ENCODE peak calls at places on chromosomes 16 and 17, in five cellular contexts. S, Q, K, F and E are unnamed samples.

GRCh38 chr16:9980981-9981380 is 201.2 kb downstream of the GRIN2A start:
- DNase-seq in S (no peak), F (no peak), Q (no peak), K (no peak), E (no peak)

GRCh38 chr16:77468831-77469230 is 34.0 kb upstream of the ADAMTS18 start:
- DNase-seq in F (no peak), S (no peak), Q (no peak), K (no peak), E (no peak)

GRCh38 chr17:39634384-39634871 is 2.5 kb upstream of the STARD3 start:
- DNase-seq in Q (no peak), K (peak; percentile 56), F (peak; percentile 74), S (no peak), E (no peak)

GRCh38 chr17:8105957-8106398 is 12.3 kb downstream of the ALOXE3 start:
- DNase-seq in S (no peak), K (no peak), F (no peak), Q (no peak), E (no peak)

GRCh38 chr17:39828443-39828842 is 35.7 kb downstream of the IKZF3 start:
- DNase-seq in S (no peak), K (no peak), Q (no peak), F (no peak), E (no peak)

GRCh38 chr17:75238684-75239191 is 22.7 kb downstream of the GGA3 start:
- DNase-seq in F (peak; percentile 80), K (peak; percentile 67), S (no peak), Q (peak; percentile 44), E (peak; percentile 85)

GRCh38 chr17:82823004-82823403 is 16.8 kb downstream of the ZNF750 start:
- DNase-seq in K (no peak), S (no peak), Q (no peak), F (no peak), E (peak; percentile 80)

GRCh38 chr17:19787733-19788357 is 39.7 kb upstream of the ALDH3A1 start:
- DNase-seq in Q (no peak), S (no peak), K (no peak), F (no peak), E (no peak)

GRCh38 chr17:4839965-4840892 is 7.1 kb downstream of the MINK1 start:
- DNase-seq in S (no peak), F (no peak), K (peak; percentile 68), Q (no peak), E (no peak)

GRCh38 chr16:85556456-85557082 is 56.6 kb upstream of the GSE1 start:
- DNase-seq in K (peak; percentile 63), Q (no peak), S (no peak), F (no peak), E (peak; percentile 67)

GRCh38 chr16:85560932-85561247 is 52.2 kb upstream of the GSE1 start:
- DNase-seq in F (no peak), S (no peak), Q (no peak), K (no peak), E (no peak)

GRCh38 chr16:85557083-85557975 is 55.8 kb upstream of the GSE1 start:
- DNase-seq in F (peak; percentile 59), K (peak; percentile 64), Q (no peak), S (no peak), E (no peak)

GRCh38 chr16:85555549-85556455 is 57.3 kb upstream of the GSE1 start:
- DNase-seq in S (no peak), F (peak; percentile 71), K (peak; percentile 89), Q (no peak), E (peak; percentile 71)

GRCh38 chr16:85557976-85558589 is 55.0 kb upstream of the GSE1 start:
- DNase-seq in K (peak; percentile 62), S (no peak), F (peak; percentile 57), Q (no peak), E (no peak)
- H2BK12ac ChIP-seq in K (no peak overlapping the region), S (peak overlapping the region; percentile 7), F (no peak overlapping the region), Q (no peak overlapping the region), E (no peak overlapping the region)

GRCh38 chr17:1109606-1110523 is 69.9 kb downstream of the ABR start:
- DNase-seq in S (no peak), Q (no peak), K (peak; percentile 56), F (peak; percentile 29), E (peak; percentile 75)
- H3K23ac ChIP-seq in S (no peak overlapping the region), Q (peak overlapping the region; percentile 50), K (no peak overlapping the region), F (no peak overlapping the region), E (no peak overlapping the region)

DNA sequence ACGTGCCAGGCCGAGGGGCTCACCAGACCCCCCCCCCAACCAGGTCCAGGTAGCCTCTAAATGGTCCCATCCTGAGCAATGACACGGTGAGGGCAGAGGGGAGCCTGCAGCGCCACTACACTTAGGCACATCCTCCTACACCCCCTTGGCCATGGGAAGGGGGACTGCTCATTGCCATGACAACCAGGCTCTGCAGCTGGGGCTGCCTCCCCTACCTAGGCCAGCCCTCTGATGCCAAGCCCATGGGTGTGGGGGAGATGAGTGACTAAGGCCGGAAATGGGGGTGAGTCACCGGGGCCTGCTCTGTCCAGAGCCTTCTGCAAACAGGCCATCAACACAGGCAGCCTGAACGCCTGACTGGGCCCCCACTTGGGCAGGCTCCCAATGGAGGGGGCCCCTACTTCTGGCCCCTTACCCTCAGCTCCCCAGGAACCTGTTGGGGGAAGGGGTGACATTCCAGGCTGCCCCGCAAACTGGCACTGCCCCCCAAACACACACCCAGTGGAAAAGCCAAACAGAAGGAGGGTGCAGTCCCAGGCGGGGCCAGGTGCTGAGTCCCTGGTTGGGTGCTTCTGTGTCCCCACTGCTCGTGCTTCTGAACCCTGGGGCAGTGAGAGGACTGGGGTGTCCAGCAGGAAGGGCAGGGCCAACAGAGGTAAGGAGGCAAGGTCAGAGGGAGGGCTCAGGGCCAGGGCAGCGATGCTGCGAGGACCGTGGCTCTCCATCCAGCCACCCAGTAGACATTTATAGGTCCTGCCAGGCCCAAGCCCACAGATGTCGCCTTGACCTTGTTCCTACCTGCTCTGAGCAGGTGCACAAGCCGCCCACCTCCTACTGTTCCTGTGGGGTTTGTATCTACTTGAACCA is 8.2 kb downstream of the PLCD3 start:
- DNase-seq in Q (no peak), K (peak; percentile 94), F (no peak), S (no peak), E (peak; percentile 75)
- H4K91ac ChIP-seq in Q (peak overlapping the region; percentile 81), K (peak overlapping the region; percentile 97), F (peak overlapping the region; percentile 81), S (no peak overlapping the region), E (no peak overlapping the region)

DNA sequence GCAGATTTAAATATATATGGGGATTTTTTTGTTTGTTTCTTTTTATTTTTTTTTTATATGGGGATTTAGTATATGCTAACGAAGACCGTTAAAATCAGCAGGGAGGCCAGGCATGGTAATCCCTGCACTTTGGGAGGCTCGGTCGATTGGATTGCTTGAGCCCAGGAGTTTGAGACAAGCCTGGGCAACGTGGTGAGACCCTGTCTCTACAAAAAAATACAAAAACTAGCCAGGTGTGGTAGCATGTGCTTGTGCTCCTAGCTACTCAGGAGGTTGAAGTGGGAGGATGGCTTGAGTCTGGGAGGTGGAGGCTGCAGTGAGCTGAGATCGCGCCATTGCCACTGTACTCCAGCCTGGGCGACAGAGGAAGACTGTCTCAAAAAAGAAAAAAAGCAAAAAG is 22.3 kb upstream of the MEIOC start:
- DNase-seq in S (no peak), F (no peak), K (no peak), Q (no peak), E (no peak)
- H2BK12ac ChIP-seq in S (no peak overlapping the region), F (peak overlapping the region; percentile 72), K (no peak overlapping the region), Q (no peak overlapping the region), E (no peak overlapping the region)

GRCh38 chr17:78377858-78378224 is 608 bp upstream of the PGS1 start:
- DNase-seq in K (no peak), F (no peak), S (no peak), Q (no peak), E (no peak)
- H3K23ac ChIP-seq in K (no peak overlapping the region), F (no peak overlapping the region), S (no peak overlapping the region), Q (peak overlapping the region; percentile 50), E (no peak overlapping the region)

GRCh38 chr17:66191607-66192377 is at the start of gene CEP112:
- DNase-seq in K (peak; percentile 74), S (peak; percentile 84), F (peak; percentile 75), Q (peak; percentile 91), E (peak; percentile 97)
- H4K91ac ChIP-seq in K (peak within 1 kb of the TSS; percentile 11), S (no peak within 1 kb of the TSS), F (no peak within 1 kb of the TSS), Q (no peak within 1 kb of the TSS), E (no peak within 1 kb of the TSS)

DNA sequence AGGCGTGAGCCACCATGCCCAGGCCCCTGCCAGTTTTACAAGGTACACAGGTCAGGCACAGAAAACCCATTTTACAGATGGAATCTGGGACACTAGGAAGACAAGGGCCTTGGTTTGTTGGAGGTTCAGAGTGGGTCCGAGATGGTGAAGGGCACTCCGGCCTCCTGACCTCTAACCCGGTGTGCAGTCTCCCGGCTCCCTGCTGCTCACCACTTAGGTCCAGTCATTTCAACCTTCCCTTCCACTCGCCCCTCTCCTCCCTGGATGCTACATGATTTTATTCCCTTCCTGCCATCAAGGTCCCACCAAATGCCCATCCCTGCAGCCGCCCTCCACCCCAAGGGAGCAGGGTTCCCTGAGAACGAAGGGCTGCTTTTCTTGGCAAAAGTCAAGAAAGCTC is 8.7 kb downstream of the ITGAX start:
- DNase-seq in K (no peak), Q (no peak), S (no peak), F (no peak), E (no peak)
- H2BK12ac ChIP-seq in K (no peak overlapping the region), Q (no peak overlapping the region), S (no peak overlapping the region), F (no peak overlapping the region), E (no peak overlapping the region)

GRCh38 chr17:76557368-76558209 is 17.7 kb downstream of the PRCD start:
- DNase-seq in Q (peak; percentile 95), K (peak; percentile 98), S (peak; percentile 89), F (peak; percentile 99), E (peak; percentile 99)

GRCh38 chr17:76558210-76559095 is 18.6 kb downstream of the PRCD start:
- DNase-seq in F (peak; percentile 29), K (peak; percentile 48), Q (no peak), S (no peak), E (no peak)

GRCh38 chr17:76560036-76560876 is 20.4 kb downstream of the PRCD start:
- DNase-seq in Q (no peak), S (no peak), F (no peak), K (peak; percentile 29), E (no peak)

GRCh38 chr17:76554131-76554530 is 14.3 kb downstream of the PRCD start:
- DNase-seq in K (no peak), F (no peak), Q (no peak), S (no peak), E (no peak)

DNA sequence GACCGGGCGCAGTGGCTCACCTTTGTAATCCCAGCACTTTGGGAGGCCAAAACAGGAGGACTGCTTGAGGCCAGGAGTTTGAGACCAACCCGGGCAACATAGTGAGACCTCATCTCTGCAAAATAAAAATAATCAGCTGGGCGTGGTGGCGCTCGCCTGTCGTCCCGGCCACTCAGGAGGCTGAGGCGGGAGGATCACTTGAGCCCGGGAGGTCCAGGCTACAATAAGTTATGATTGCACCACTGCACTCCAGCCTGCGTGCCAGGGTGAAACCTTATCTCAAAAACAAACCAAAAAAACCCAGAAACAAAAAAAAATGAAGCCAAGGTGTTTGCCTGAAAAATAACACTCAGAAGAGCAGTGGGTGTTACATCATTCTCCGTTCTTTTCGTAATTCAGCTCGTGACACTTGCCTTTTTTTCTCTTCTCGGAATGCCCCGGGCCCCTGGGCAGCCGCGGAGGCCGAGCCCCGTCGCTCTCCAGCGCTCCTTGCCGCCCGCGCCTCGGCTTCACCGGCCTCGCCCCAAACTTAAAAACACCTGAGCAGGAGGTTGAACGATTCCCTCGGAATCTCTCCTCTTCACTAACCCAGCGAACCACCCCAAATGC is 17.0 kb downstream of the PRCD start:
- DNase-seq in S (no peak), F (peak; percentile 92), K (peak; percentile 78), Q (no peak), E (peak; percentile 35)
- H3K23ac ChIP-seq in S (no peak overlapping the region), F (no peak overlapping the region), K (no peak overlapping the region), Q (no peak overlapping the region), E (no peak overlapping the region)